ENCODE peak calls at places on chromosome 12, in ten cellular contexts. Q, A, L, X, E, G, D, M, R and P are unnamed samples.

GRCh38 chr12:51534216-51534615 is 56.8 kb upstream of the SCN8A start:
- DNase-seq in L (no peak), R (no peak), Q (no peak), M (peak; percentile 8), X (no peak), G (no peak), E (no peak), D (no peak), A (no peak), P (no peak)

GRCh38 chr12:15443611-15444010 is 121.3 kb downstream of the PTPRO start:
- DNase-seq in M (no peak), R (peak; percentile 77), E (no peak), G (no peak), A (no peak), L (no peak), Q (no peak), X (no peak), D (no peak), P (peak; percentile 13)

GRCh38 chr12:104615048-104615561 is 158.4 kb downstream of the CHST11 start:
- DNase-seq in D (no peak), Q (no peak), E (no peak), L (no peak), X (no peak), R (no peak), G (no peak), A (peak; percentile 90), M (peak; percentile 17), P (no peak)

GRCh38 chr12:52054838-52055741 is 3.8 kb downstream of the NR4A1 start:
- DNase-seq in Q (peak; percentile 9), A (no peak), E (no peak), R (no peak), D (no peak), M (no peak), L (no peak), G (no peak), X (no peak), P (no peak)

GRCh38 chr12:114018669-114019068 is 52.5 kb upstream of the RBM19 start:
- DNase-seq in G (no peak), M (no peak), L (no peak), E (no peak), D (no peak), Q (no peak), A (no peak), R (peak; percentile 0), X (no peak), P (no peak)

GRCh38 chr12:56150563-56150962 is 1.8 kb upstream of the MYL6B start:
- DNase-seq in G (no peak), M (no peak), X (no peak), E (no peak), R (no peak), D (no peak), Q (no peak), L (no peak), A (peak; percentile 50), P (no peak)

GRCh38 chr12:105172037-105172436 is 63.9 kb downstream of the APPL2 start:
- DNase-seq in M (no peak), Q (no peak), R (no peak), A (no peak), E (no peak), D (no peak), G (no peak), L (no peak), X (no peak), P (no peak)

GRCh38 chr12:93136243-93137015 is 207.3 kb upstream of the EEA1 start:
- DNase-seq in Q (no peak), M (no peak), L (no peak), R (no peak), X (no peak), D (no peak), G (no peak), A (no peak), E (no peak), P (no peak)

GRCh38 chr12:15164997-15165659 is 56.1 kb downstream of the RERG start:
- DNase-seq in L (no peak), A (peak; percentile 72), R (no peak), Q (no peak), D (no peak), E (no peak), G (no peak), M (peak; percentile 29), X (peak; percentile 51), P (no peak)

GRCh38 chr12:111244673-111245072 is 124.2 kb downstream of the PHETA1 start:
- DNase-seq in M (no peak), R (no peak), Q (no peak), A (no peak), G (no peak), E (no peak), L (no peak), X (no peak), D (no peak), P (no peak)

GRCh38 chr12:111247083-111247783 is 121.7 kb downstream of the PHETA1 start:
- DNase-seq in E (no peak), Q (no peak), L (no peak), D (no peak), M (no peak), G (no peak), X (no peak), A (no peak), R (no peak), P (no peak)

GRCh38 chr12:111248221-111248620 is 120.7 kb downstream of the PHETA1 start:
- DNase-seq in L (no peak), E (no peak), M (no peak), D (no peak), Q (no peak), A (no peak), G (no peak), X (no peak), R (peak; percentile 50), P (no peak)

GRCh38 chr12:111245701-111246476 is 123.0 kb downstream of the PHETA1 start:
- DNase-seq in G (no peak), L (no peak), M (no peak), E (no peak), Q (no peak), R (no peak), A (no peak), D (no peak), X (no peak), P (no peak)

GRCh38 chr12:111246477-111247011 is 122.4 kb downstream of the PHETA1 start:
- DNase-seq in R (no peak), D (no peak), E (no peak), X (no peak), A (no peak), L (no peak), Q (no peak), G (no peak), M (no peak), P (no peak)
- H2AFZ ChIP-seq in R (no peak overlapping the region), D (no peak overlapping the region), E (no peak overlapping the region), X (no peak overlapping the region), A (no peak overlapping the region), L (no peak overlapping the region), Q (no peak overlapping the region), G (no peak overlapping the region), M (no peak overlapping the region), P (no peak overlapping the region)

DNA sequence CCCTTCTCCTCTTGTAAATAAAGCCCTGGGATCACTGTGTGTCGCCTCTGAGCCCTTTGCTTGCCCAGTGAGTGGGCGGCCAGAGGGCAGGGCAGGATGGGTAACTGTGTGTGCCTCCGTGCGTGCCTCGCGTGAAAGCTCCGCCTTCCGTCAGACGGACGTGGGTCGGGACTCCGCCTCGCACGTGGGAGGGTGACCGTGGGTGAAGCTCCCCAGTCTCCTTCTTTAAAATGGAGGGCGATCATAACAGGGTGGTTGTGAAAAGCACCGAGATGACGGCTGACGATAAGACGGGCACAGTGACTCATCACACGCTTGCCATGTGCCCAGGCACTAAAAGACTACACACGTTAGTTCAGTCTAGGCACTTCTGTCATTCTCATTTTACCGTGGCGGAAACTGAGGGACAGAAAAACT is 9.2 kb downstream of the PHB2 start:
- DNase-seq in R (peak; percentile 73), L (peak; percentile 6), X (peak; percentile 46), A (peak; percentile 50), E (no peak), M (no peak), D (no peak), G (no peak), Q (peak; percentile 43), P (no peak)
- H2AFZ ChIP-seq in R (peak overlapping the region; percentile 81), L (no peak overlapping the region), X (peak overlapping the region; percentile 89), A (no peak overlapping the region), E (no peak overlapping the region), M (no peak overlapping the region), D (no peak overlapping the region), G (no peak overlapping the region), Q (peak overlapping the region; percentile 4), P (no peak overlapping the region)

DNA sequence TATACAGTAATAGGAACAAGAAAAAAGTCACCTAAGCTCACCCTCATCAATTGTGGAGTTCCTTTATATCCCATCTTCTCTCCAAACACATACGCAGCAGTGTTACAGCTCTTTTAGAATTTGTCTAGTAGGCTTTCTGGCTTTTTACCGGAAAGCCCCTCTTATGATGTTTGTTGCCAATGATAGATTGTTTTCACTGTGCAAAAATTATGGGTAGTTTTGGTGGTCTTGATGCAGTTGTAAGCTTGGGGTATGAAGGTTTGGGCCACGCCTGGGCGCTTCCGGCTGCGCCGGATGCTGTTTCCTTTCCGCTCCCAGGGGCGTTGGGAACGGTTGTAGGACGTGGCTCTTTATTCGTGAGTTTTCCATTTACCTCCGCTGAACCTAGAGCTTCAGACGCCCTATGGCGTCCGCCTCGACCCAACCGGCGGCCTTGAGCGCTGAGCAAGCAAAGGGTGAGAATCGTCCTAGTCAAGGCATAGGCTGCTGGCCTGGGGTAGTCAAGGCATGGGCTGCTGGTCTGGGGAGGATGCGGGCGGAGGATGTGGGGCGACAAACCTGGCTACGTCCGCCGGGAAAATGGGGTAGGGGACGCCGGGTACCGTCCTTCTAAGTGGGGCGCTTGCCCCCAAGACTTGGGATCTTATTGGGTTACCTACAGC is at the start of the genes C12orf57 and RNU7-1:
- DNase-seq in R (peak; percentile 99), E (peak; percentile 96), Q (peak; percentile 89), A (peak; percentile 96), M (peak; percentile 91), G (peak; percentile 91), X (peak; percentile 84), D (peak; percentile 97), L (peak; percentile 87), P (peak; percentile 92)
- H2AFZ ChIP-seq in R (no peak within 1 kb of the TSS), E (no peak within 1 kb of the TSS), Q (peak within 1 kb of the TSS; percentile 42), A (peak within 1 kb of the TSS; percentile 36), M (no peak within 1 kb of the TSS), G (no peak within 1 kb of the TSS), X (peak within 1 kb of the TSS; percentile 49), D (no peak within 1 kb of the TSS), L (peak within 1 kb of the TSS; percentile 47), P (peak within 1 kb of the TSS; percentile 91)

DNA sequence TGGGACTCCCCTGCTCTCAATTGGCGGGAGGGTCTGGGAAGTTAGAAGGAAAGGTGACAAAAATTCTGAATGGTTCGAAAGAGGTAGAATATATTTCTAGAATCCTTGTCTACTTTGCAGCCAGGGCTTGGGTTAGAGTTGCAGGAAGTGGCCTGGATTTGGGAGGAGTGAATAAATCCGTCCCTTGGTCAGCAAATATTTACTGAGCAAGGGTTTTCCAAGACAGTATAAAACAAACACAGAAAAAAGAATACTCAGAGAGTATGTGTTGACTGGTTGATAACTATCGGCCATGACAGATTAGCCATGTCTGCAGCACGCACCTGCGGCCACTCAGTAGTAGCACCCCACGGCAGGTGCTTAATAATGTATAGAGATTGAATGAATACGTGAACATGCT is 3.5 kb downstream of the LAG3 start:
- DNase-seq in R (no peak), G (no peak), E (no peak), X (no peak), A (no peak), Q (no peak), M (no peak), L (no peak), D (no peak), P (no peak)
- H2AFZ ChIP-seq in R (no peak overlapping the region), G (no peak overlapping the region), E (no peak overlapping the region), X (no peak overlapping the region), A (no peak overlapping the region), Q (no peak overlapping the region), M (no peak overlapping the region), L (no peak overlapping the region), D (no peak overlapping the region), P (no peak overlapping the region)

GRCh38 chr12:49260165-49260564 is 4.7 kb upstream of the TUBA1C start:
- DNase-seq in G (no peak), D (no peak), M (no peak), E (no peak), L (no peak), Q (no peak), R (peak; percentile 58), X (peak; percentile 39), A (no peak), P (no peak)
- H2AFZ ChIP-seq in G (no peak overlapping the region), D (no peak overlapping the region), M (no peak overlapping the region), E (no peak overlapping the region), L (no peak overlapping the region), Q (no peak overlapping the region), R (no peak overlapping the region), X (no peak overlapping the region), A (no peak overlapping the region), P (no peak overlapping the region)